ENCODE peak calls at places on chromosome 21, in ten cellular contexts. One of them, this sample, is unnamed.

GRCh38 chr21:45957986-45958610 is 23.5 kb upstream of the COL6A1 start:
- DNase-seq in chondrocyte: no peak
- DNase-seq in choroid plexus epithelial cell: peak; percentile 47
- DNase-seq in lower lobe of right lung: no peak
- DNase-seq in left ventricle myocardium inferior: peak; percentile 49
- DNase-seq in cardiac fibroblast: peak; percentile 86
- DNase-seq in astrocyte: no peak
- DNase-seq in A549: no peak
- DNase-seq in AG10803: peak; percentile 91
- DNase-seq in right lobe of liver: no peak
- DNase-seq in this sample: peak; percentile 28

GRCh38 chr21:43318841-43319781 is 107.8 kb downstream of the SIK1 start:
- DNase-seq in chondrocyte: no peak
- DNase-seq in astrocyte: peak; percentile 47
- DNase-seq in lower lobe of right lung: no peak
- DNase-seq in A549: peak; percentile 55
- DNase-seq in choroid plexus epithelial cell: peak; percentile 26
- DNase-seq in AG10803: peak; percentile 54
- DNase-seq in left ventricle myocardium inferior: no peak
- DNase-seq in right lobe of liver: no peak
- DNase-seq in cardiac fibroblast: peak; percentile 75
- DNase-seq in this sample: peak; percentile 80

GRCh38 chr21:45574691-45575090 is 32.5 kb upstream of the SLC19A1 start:
- DNase-seq in lower lobe of right lung: peak; percentile 41
- DNase-seq in choroid plexus epithelial cell: no peak
- DNase-seq in cardiac fibroblast: no peak
- DNase-seq in left ventricle myocardium inferior: peak; percentile 6
- DNase-seq in right lobe of liver: peak; percentile 39
- DNase-seq in AG10803: no peak
- DNase-seq in chondrocyte: no peak
- DNase-seq in astrocyte: no peak
- DNase-seq in A549: no peak
- DNase-seq in this sample: no peak

GRCh38 chr21:42080788-42081083 is 9.6 kb downstream of the UMODL1 start:
- DNase-seq in left ventricle myocardium inferior: no peak
- DNase-seq in AG10803: peak; percentile 99
- DNase-seq in chondrocyte: no peak
- DNase-seq in lower lobe of right lung: no peak
- DNase-seq in cardiac fibroblast: peak; percentile 84
- DNase-seq in choroid plexus epithelial cell: peak; percentile 80
- DNase-seq in right lobe of liver: no peak
- DNase-seq in astrocyte: peak; percentile 94
- DNase-seq in A549: no peak
- DNase-seq in this sample: peak; percentile 68

GRCh38 chr21:42722153-42722552 is 68.7 kb downstream of the PDE9A start:
- DNase-seq in A549: no peak
- DNase-seq in cardiac fibroblast: no peak
- DNase-seq in astrocyte: no peak
- DNase-seq in left ventricle myocardium inferior: no peak
- DNase-seq in choroid plexus epithelial cell: no peak
- DNase-seq in right lobe of liver: no peak
- DNase-seq in lower lobe of right lung: no peak
- DNase-seq in chondrocyte: no peak
- DNase-seq in AG10803: no peak
- DNase-seq in this sample: no peak

GRCh38 chr21:44929799-44930542 is 9.3 kb upstream of the ITGB2 start:
- DNase-seq in left ventricle myocardium inferior: peak; percentile 6
- DNase-seq in chondrocyte: peak; percentile 52
- DNase-seq in astrocyte: no peak
- DNase-seq in AG10803: no peak
- DNase-seq in right lobe of liver: no peak
- DNase-seq in choroid plexus epithelial cell: no peak
- DNase-seq in lower lobe of right lung: no peak
- DNase-seq in cardiac fibroblast: no peak
- DNase-seq in A549: no peak
- DNase-seq in this sample: no peak

GRCh38 chr21:35400233-35400939 is 351.3 kb upstream of the RUNX1 start:
- DNase-seq in cardiac fibroblast: peak; percentile 84
- DNase-seq in lower lobe of right lung: no peak
- DNase-seq in left ventricle myocardium inferior: no peak
- DNase-seq in right lobe of liver: no peak
- DNase-seq in AG10803: peak; percentile 65
- DNase-seq in choroid plexus epithelial cell: peak; percentile 87
- DNase-seq in chondrocyte: no peak
- DNase-seq in astrocyte: peak; percentile 59
- DNase-seq in A549: peak; percentile 65
- DNase-seq in this sample: peak; percentile 31

GRCh38 chr21:29075706-29076447 is 2.4 kb upstream of the CCT8 start:
- DNase-seq in right lobe of liver: no peak
- DNase-seq in cardiac fibroblast: no peak
- DNase-seq in astrocyte: peak; percentile 19
- DNase-seq in left ventricle myocardium inferior: no peak
- DNase-seq in AG10803: no peak
- DNase-seq in chondrocyte: no peak
- DNase-seq in lower lobe of right lung: no peak
- DNase-seq in A549: no peak
- DNase-seq in choroid plexus epithelial cell: no peak
- DNase-seq in this sample: no peak

GRCh38 chr21:44372616-44373015 is 19.2 kb downstream of the TRPM2 start:
- DNase-seq in cardiac fibroblast: no peak
- DNase-seq in lower lobe of right lung: no peak
- DNase-seq in right lobe of liver: peak; percentile 29
- DNase-seq in A549: no peak
- DNase-seq in astrocyte: no peak
- DNase-seq in AG10803: no peak
- DNase-seq in choroid plexus epithelial cell: no peak
- DNase-seq in chondrocyte: peak; percentile 46
- DNase-seq in left ventricle myocardium inferior: no peak
- DNase-seq in this sample: no peak

GRCh38 chr21:42646836-42647235 is 6.6 kb upstream of the PDE9A start:
- DNase-seq in right lobe of liver: no peak
- DNase-seq in choroid plexus epithelial cell: no peak
- DNase-seq in lower lobe of right lung: no peak
- DNase-seq in chondrocyte: peak; percentile 76
- DNase-seq in AG10803: no peak
- DNase-seq in astrocyte: no peak
- DNase-seq in left ventricle myocardium inferior: no peak
- DNase-seq in cardiac fibroblast: no peak
- DNase-seq in A549: no peak
- DNase-seq in this sample: no peak

GRCh38 chr21:26732442-26733221 is 112.6 kb downstream of the ADAMTS1 start:
- DNase-seq in right lobe of liver: no peak
- DNase-seq in astrocyte: peak; percentile 17
- DNase-seq in A549: peak; percentile 10
- DNase-seq in chondrocyte: no peak
- DNase-seq in AG10803: peak; percentile 62
- DNase-seq in cardiac fibroblast: peak; percentile 66
- DNase-seq in lower lobe of right lung: peak; percentile 49
- DNase-seq in choroid plexus epithelial cell: peak; percentile 79
- DNase-seq in left ventricle myocardium inferior: no peak
- DNase-seq in this sample: peak; percentile 69

GRCh38 chr21:28516996-28517592 is 475.6 kb downstream of the LTN1 start:
- DNase-seq in astrocyte: peak; percentile 26
- DNase-seq in choroid plexus epithelial cell: peak; percentile 58
- DNase-seq in AG10803: no peak
- DNase-seq in A549: peak; percentile 59
- DNase-seq in cardiac fibroblast: peak; percentile 65
- DNase-seq in lower lobe of right lung: peak; percentile 51
- DNase-seq in left ventricle myocardium inferior: peak; percentile 64
- DNase-seq in chondrocyte: no peak
- DNase-seq in right lobe of liver: peak; percentile 77
- DNase-seq in this sample: peak; percentile 22

GRCh38 chr21:35314896-35315582 is 265.9 kb upstream of the RUNX1 start:
- DNase-seq in AG10803: no peak
- DNase-seq in A549: no peak
- DNase-seq in choroid plexus epithelial cell: peak; percentile 38
- DNase-seq in astrocyte: peak; percentile 49
- DNase-seq in cardiac fibroblast: no peak
- DNase-seq in chondrocyte: no peak
- DNase-seq in left ventricle myocardium inferior: no peak
- DNase-seq in lower lobe of right lung: no peak
- DNase-seq in right lobe of liver: no peak
- DNase-seq in this sample: no peak

GRCh38 chr21:45542667-45543370 is 579 bp upstream of the SLC19A1 start:
- DNase-seq in A549: no peak
- DNase-seq in choroid plexus epithelial cell: no peak
- DNase-seq in astrocyte: no peak
- DNase-seq in right lobe of liver: peak; percentile 49
- DNase-seq in chondrocyte: peak; percentile 90
- DNase-seq in AG10803: no peak
- DNase-seq in left ventricle myocardium inferior: peak; percentile 25
- DNase-seq in lower lobe of right lung: peak; percentile 56
- DNase-seq in cardiac fibroblast: no peak
- DNase-seq in this sample: no peak

GRCh38 chr21:35075546-35075945 is 26.4 kb upstream of the RUNX1 start:
- DNase-seq in lower lobe of right lung: no peak
- DNase-seq in cardiac fibroblast: peak; percentile 69
- DNase-seq in right lobe of liver: no peak
- DNase-seq in AG10803: peak; percentile 62
- DNase-seq in astrocyte: peak; percentile 78
- DNase-seq in choroid plexus epithelial cell: peak; percentile 78
- DNase-seq in chondrocyte: no peak
- DNase-seq in left ventricle myocardium inferior: no peak
- DNase-seq in A549: peak; percentile 50
- DNase-seq in this sample: peak; percentile 90

GRCh38 chr21:17051054-17051453 is 461.8 kb upstream of the CXADR start:
- DNase-seq in lower lobe of right lung: no peak
- DNase-seq in choroid plexus epithelial cell: no peak
- DNase-seq in astrocyte: peak; percentile 50
- DNase-seq in A549: no peak
- DNase-seq in left ventricle myocardium inferior: no peak
- DNase-seq in AG10803: no peak
- DNase-seq in chondrocyte: no peak
- DNase-seq in right lobe of liver: no peak
- DNase-seq in cardiac fibroblast: no peak
- DNase-seq in this sample: no peak
- TF ChIP-seq CTCF in lower lobe of right lung: no peak
- TF ChIP-seq CTCF in choroid plexus epithelial cell: no peak
- TF ChIP-seq CTCF in astrocyte: no peak
- TF ChIP-seq CTCF in A549: no peak
- TF ChIP-seq CTCF in left ventricle myocardium inferior: no peak
- TF ChIP-seq CTCF in AG10803: no peak
- TF ChIP-seq CTCF in chondrocyte: no peak
- TF ChIP-seq CTCF in right lobe of liver: no peak
- TF ChIP-seq CTCF in cardiac fibroblast: no peak
- TF ChIP-seq CTCF in this sample: no peak

DNA sequence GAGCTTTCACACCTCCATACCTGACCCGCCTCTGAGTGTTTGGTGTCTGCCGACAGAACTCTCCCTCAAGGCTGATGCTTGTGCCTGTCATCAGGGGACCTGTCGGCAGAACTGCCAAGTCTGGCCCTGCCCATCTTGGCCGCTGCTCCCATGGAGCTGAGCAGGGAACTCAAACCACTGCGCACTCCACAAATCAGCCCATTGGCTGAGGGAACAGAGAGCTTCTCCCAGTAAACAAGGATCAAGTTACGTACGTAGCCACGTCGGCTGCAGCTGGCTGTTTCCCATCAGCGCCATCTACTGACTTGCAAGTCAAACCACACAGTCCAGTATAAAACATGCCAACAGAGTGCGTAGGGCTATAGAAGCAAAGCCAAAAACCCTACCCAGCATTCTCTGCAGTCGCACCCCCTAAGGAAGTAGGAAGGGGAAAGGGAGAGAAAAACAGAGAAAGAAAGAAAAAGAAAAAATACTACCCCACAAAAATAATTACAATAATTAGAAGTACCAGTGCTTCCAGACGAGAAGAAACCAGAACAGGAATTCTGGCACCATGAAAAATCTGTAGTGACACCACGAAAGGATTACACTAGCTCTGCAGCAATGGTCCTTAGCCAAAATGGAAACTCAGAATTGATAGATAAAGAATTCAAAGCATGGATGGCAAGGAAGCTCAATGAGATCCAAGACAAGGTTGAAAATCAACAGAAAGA is 13.1 kb downstream of the KRTAP13-1 start:
- DNase-seq in chondrocyte: peak; percentile 69
- DNase-seq in A549: peak; percentile 72
- DNase-seq in lower lobe of right lung: peak; percentile 69
- DNase-seq in right lobe of liver: no peak
- DNase-seq in AG10803: peak; percentile 22
- DNase-seq in astrocyte: peak; percentile 0
- DNase-seq in left ventricle myocardium inferior: no peak
- DNase-seq in cardiac fibroblast: peak; percentile 72
- DNase-seq in choroid plexus epithelial cell: peak; percentile 84
- DNase-seq in this sample: peak; percentile 47
- TF ChIP-seq CTCF in chondrocyte: peak; percentile 79
- TF ChIP-seq CTCF in A549: no peak
- TF ChIP-seq CTCF in lower lobe of right lung: peak; percentile 44
- TF ChIP-seq CTCF in right lobe of liver: peak; percentile 45
- TF ChIP-seq CTCF in AG10803: peak; percentile 27
- TF ChIP-seq CTCF in astrocyte: peak; percentile 17
- TF ChIP-seq CTCF in left ventricle myocardium inferior: peak; percentile 47
- TF ChIP-seq CTCF in cardiac fibroblast: peak; percentile 40
- TF ChIP-seq CTCF in choroid plexus epithelial cell: peak; percentile 66
- TF ChIP-seq CTCF in this sample: peak; percentile 70

GRCh38 chr21:16651956-16652355 is 860.9 kb upstream of the CXADR start:
- DNase-seq in AG10803: no peak
- DNase-seq in lower lobe of right lung: no peak
- DNase-seq in cardiac fibroblast: no peak
- DNase-seq in chondrocyte: no peak
- DNase-seq in A549: no peak
- DNase-seq in choroid plexus epithelial cell: no peak
- DNase-seq in astrocyte: no peak
- DNase-seq in right lobe of liver: no peak
- DNase-seq in left ventricle myocardium inferior: no peak
- DNase-seq in this sample: no peak
- TF ChIP-seq CTCF in AG10803: no peak
- TF ChIP-seq CTCF in lower lobe of right lung: no peak
- TF ChIP-seq CTCF in cardiac fibroblast: no peak
- TF ChIP-seq CTCF in chondrocyte: no peak
- TF ChIP-seq CTCF in A549: no peak
- TF ChIP-seq CTCF in choroid plexus epithelial cell: no peak
- TF ChIP-seq CTCF in astrocyte: no peak
- TF ChIP-seq CTCF in right lobe of liver: no peak
- TF ChIP-seq CTCF in left ventricle myocardium inferior: no peak
- TF ChIP-seq CTCF in this sample: no peak

DNA sequence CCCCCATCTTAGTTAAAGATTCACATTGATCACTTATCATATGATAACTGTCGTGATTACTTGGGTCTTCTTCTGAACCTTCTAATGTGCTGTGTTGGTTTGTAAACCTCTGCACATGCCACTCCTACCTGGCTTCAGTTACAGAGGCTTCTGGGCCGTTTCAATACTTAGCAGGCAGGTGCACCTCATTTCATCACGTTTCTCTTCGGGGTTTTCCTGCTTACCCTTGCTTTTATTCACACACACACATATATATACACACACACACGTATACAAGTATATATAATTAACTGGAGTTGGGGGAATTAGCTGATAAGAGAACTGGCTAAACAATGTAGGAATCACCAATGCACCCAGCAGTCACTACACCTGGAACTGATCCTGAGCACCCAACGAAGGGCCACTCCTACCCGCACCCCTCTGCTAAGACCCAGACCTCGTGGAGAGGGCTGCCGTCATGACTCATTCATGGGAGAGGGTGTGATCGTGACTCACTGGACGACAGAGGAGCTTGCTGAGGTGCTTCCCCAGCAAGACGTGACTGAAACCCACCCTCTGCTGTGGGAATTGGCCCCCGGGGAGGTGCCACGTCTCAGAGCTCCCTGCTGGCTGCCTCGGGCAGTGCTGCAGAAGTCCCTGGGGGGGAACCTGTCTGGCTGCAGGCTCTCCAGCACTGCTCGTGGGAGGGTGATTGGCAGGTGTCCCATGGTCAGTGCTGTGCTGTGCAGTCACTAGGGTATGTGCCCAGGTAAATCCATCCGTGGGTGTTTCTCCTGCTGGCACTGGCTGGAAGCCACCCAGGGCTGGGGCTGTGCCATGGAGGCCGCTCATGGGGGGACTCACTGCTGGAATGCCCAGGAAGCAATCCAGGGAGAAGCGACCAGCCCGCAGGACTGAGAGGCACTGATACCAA is 166.6 kb downstream of the DYRK1A start:
- DNase-seq in AG10803: no peak
- DNase-seq in left ventricle myocardium inferior: no peak
- DNase-seq in lower lobe of right lung: no peak
- DNase-seq in chondrocyte: no peak
- DNase-seq in astrocyte: peak; percentile 70
- DNase-seq in choroid plexus epithelial cell: peak; percentile 60
- DNase-seq in cardiac fibroblast: peak; percentile 41
- DNase-seq in right lobe of liver: no peak
- DNase-seq in A549: peak; percentile 35
- DNase-seq in this sample: peak; percentile 48
- TF ChIP-seq CTCF in AG10803: no peak
- TF ChIP-seq CTCF in left ventricle myocardium inferior: no peak
- TF ChIP-seq CTCF in lower lobe of right lung: no peak
- TF ChIP-seq CTCF in chondrocyte: peak; percentile 37
- TF ChIP-seq CTCF in astrocyte: peak; percentile 13
- TF ChIP-seq CTCF in choroid plexus epithelial cell: no peak
- TF ChIP-seq CTCF in cardiac fibroblast: peak; percentile 22
- TF ChIP-seq CTCF in right lobe of liver: no peak
- TF ChIP-seq CTCF in A549: no peak
- TF ChIP-seq CTCF in this sample: peak; percentile 32